ENCODE peak calls at places on chromosomes 3 and 15, in ten cellular contexts. J, X, K, B, C, W, U, T, Q and I are unnamed samples. For H3K27me3 and H3K9me3, the result is how much of the 10 kb centered on the place peaks cover.

GRCh38 chr3:100277255-100277800 is 16.5 kb downstream of the TBC1D23 start:
- DNase-seq in J (peak), X (no peak), K (no peak), B (no peak), C (no peak), W (no peak), U (no peak), T (no peak), Q (no peak), I (no peak)

GRCh38 chr3:23877324-23877980 is 39.3 kb downstream of the NKIRAS1 start:
- DNase-seq in J (peak), X (peak), K (no peak), B (no peak), C (no peak), W (peak), U (no peak), T (no peak), Q (no peak), I (peak)

GRCh38 chr15:80072285-80072684 is 12.8 kb downstream of the ZFAND6 start:
- DNase-seq in J (peak), X (peak), K (no peak), B (no peak), C (no peak), W (peak), U (no peak), T (peak), Q (no peak), I (peak)

GRCh38 chr3:58560771-58561311 is 16.4 kb downstream of the FAM107A start:
- DNase-seq in J (peak), X (no peak), K (no peak), B (no peak), C (no peak), W (peak), U (no peak), T (peak), Q (no peak), I (peak)

GRCh38 chr15:34812369-34812768 is 17.0 kb upstream of the ACTC1 start:
- DNase-seq in J (peak), X (no peak), K (no peak), B (no peak), C (no peak), W (peak), U (no peak), T (peak), Q (no peak), I (no peak)

GRCh38 chr3:128585974-128586373 is 64.6 kb downstream of the RPN1 start:
- DNase-seq in J (peak), X (no peak), K (no peak), B (no peak), C (no peak), W (peak), U (no peak), T (no peak), Q (no peak), I (no peak)

GRCh38 chr15:68114840-68115239 is 60.7 kb downstream of the PIAS1 start:
- DNase-seq in J (no peak), X (no peak), K (no peak), B (no peak), C (no peak), W (peak), U (no peak), T (no peak), Q (no peak), I (no peak)

GRCh38 chr3:123447749-123448502 is 964 bp downstream of the ADCY5 start:
- DNase-seq in J (no peak), X (no peak), K (no peak), B (no peak), C (no peak), W (peak), U (no peak), T (no peak), Q (no peak), I (peak)

GRCh38 chr3:143035466-143036214 is 34.3 kb downstream of the U2SURP start:
- DNase-seq in J (peak), X (no peak), K (no peak), B (no peak), C (no peak), W (peak), U (no peak), T (no peak), Q (no peak), I (no peak)

GRCh38 chr3:121834079-121834730 is 655 bp downstream of the IQCB1 start:
- DNase-seq in J (peak), X (no peak), K (no peak), B (no peak), C (no peak), W (peak), U (no peak), T (no peak), Q (no peak), I (peak)

GRCh38 chr3:66953934-66954333 is 44.2 kb upstream of the KBTBD8 start:
- DNase-seq in J (no peak), X (no peak), K (no peak), B (no peak), C (no peak), W (no peak), U (no peak), T (no peak), Q (no peak), I (no peak)

GRCh38 chr3:195537995-195538394 is 5.1 kb downstream of the PPP1R2 start:
- DNase-seq in J (no peak), X (no peak), K (no peak), B (no peak), C (no peak), W (no peak), U (no peak), T (no peak), Q (no peak), I (no peak)

DNA sequence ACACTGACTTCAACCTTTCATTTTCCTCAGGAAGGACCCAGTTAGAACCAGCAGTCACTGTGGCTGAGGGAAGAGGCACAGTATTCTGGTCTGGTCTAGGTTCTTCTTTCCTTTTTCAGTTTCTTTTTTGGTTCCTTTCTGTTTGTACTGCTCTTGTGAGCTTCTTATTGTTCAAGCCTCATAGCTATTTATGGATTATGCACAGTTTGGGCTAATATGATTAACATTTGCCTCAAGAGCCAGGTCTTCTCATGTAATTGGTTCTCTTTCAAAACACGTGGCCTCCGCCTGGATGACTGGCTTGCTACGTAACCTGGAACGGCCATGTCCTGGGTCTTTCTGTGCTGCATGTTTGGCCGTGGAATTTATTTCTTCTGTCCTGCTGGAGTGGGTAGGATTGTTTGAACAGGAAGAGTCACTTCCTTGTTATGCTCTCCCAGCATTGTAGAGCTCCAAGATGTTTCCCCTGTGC is 43.3 kb downstream of the RBMS3 start:
- DNase-seq in J (peak), X (peak), K (peak), B (no peak), C (peak), W (peak), U (peak), T (no peak), Q (peak), I (peak)
- H3K4me3 ChIP-seq in J (peak), X (peak), K (peak), B (peak), C (peak), W (peak), U (peak), T (no peak), Q (peak), I (peak)

GRCh38 chr3:129607391-129608068 is 1.1 kb upstream of the PLXND1 start:
- DNase-seq in J (no peak), X (no peak), K (no peak), B (no peak), C (no peak), W (peak), U (no peak), T (no peak), Q (no peak), I (no peak)

GRCh38 chr3:129608087-129608935 is 1.8 kb upstream of the PLXND1 start:
- DNase-seq in J (peak), X (no peak), K (no peak), B (no peak), C (no peak), W (peak), U (no peak), T (no peak), Q (no peak), I (peak)

GRCh38 chr3:129605593-129606521 is 619 bp downstream of the PLXND1 start:
- DNase-seq in J (peak), X (no peak), K (peak), B (no peak), C (no peak), W (peak), U (peak), T (no peak), Q (no peak), I (peak)

GRCh38 chr3:129604942-129605592 is 1.4 kb downstream of the PLXND1 start:
- DNase-seq in J (no peak), X (no peak), K (peak), B (no peak), C (no peak), W (no peak), U (no peak), T (no peak), Q (no peak), I (no peak)

GRCh38 chr3:129606522-129607390 is at the start of gene PLXND1:
- DNase-seq in J (peak), X (peak), K (peak), B (peak), C (no peak), W (peak), U (peak), T (no peak), Q (peak), I (peak)
- H3K27me3 ChIP-seq in J (under half), X (under half), K (under half), B (under half), C (under half), W (under half), U (under half), T (under half), Q (under half), I (under half)

DNA sequence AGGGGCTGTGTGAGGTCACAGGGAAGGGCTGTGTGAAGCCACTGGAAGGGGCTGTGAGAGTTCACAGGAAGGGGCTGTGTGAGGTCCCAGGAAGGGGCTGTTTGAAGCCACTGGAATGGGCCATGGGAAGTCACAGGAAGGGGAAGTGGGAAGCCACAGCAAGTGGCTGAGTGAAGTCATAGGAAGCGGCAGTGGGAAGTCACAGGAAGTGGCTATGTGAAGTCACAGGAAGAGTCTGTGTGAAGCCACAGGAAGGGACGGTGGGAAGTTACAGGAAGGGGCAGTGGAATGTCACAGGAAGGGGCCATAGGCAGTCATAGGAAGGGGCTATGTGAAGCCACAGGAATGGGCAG is 37.4 kb downstream of the GASK1A start:
- DNase-seq in J (no peak), X (no peak), K (no peak), B (no peak), C (no peak), W (no peak), U (no peak), T (no peak), Q (no peak), I (no peak)
- H3K9me3 ChIP-seq in J (under half), X (under half), K (under half), B (under half), C (under half), W (under half), U (under half), T (under half), Q (under half), I (under half)

GRCh38 chr15:85582719-85583089 is 202.3 kb downstream of the AKAP13 start:
- DNase-seq in J (peak), X (peak), K (peak), B (peak), C (no peak), W (peak), U (peak), T (no peak), Q (peak), I (no peak)
- H3K4me3 ChIP-seq in J (no peak), X (peak), K (peak), B (peak), C (peak), W (peak), U (peak), T (no peak), Q (peak), I (no peak)

DNA sequence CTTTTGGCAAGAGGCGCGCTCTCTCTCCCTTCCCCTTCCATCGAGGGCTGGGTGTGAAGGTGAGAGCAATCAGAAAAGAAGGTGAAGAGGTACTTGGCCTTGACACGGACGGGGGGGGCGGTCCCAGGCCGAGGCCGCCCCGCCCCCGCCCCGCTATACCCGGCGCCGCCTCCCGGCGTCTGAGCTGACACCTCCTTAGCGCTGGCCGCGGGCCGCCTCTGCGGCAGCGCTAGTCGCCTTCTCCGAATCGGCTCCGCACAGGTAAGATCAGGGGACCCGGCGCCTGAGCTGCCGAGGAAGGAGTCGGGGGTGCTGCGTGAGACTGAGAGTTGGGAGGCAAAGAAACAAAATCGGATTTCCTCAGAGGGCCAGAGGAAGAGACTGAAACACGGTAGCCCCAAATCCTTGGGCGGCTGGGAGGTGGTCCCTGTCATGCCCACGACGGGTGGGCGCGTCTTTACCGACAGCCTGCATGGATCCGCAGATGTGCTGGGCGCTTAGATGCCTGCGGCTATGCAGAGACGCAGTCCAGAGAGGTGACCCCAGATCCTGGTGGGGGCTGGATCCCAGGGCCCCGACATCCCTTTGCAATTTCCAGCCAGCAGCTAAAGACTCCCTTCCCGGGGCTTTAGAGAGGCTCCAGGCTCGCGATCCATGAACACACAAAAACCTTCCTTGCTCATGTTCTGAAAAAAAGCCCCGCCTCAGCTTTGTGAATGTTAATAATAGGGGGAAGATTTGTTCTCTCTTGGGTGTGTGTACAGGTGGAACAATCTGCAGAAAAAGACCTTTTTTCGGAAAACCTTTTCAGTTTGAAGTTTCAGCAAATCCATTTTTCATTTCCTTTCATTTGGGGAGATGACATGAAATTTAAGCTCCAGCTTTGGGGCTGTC is at the start of gene ENTPD3:
- DNase-seq in J (no peak), X (no peak), K (peak), B (no peak), C (no peak), W (peak), U (no peak), T (no peak), Q (no peak), I (no peak)
- H3K27me3 ChIP-seq in J (under half), X (under half), K (under half), B (under half), C (under half), W (under half), U (under half), T (under half), Q (under half), I (under half)

GRCh38 chr15:25070357-25070963 is 115.7 kb downstream of the SNRPN start:
- DNase-seq in J (no peak), X (no peak), K (no peak), B (no peak), C (no peak), W (no peak), U (no peak), T (no peak), Q (no peak), I (no peak)
- H3K9me3 ChIP-seq in J (half or more), X (under half), K (half or more), B (half or more), C (half or more), W (under half), U (half or more), T (half or more), Q (half or more), I (under half)

GRCh38 chr3:192063570-192063969 is 602.6 kb downstream of the PYDC2 start:
- DNase-seq in J (peak), X (peak), K (no peak), B (no peak), C (no peak), W (no peak), U (peak), T (no peak), Q (no peak), I (peak)

GRCh38 chr3:192064959-192065358 is 604.0 kb downstream of the PYDC2 start:
- DNase-seq in J (no peak), X (no peak), K (no peak), B (no peak), C (no peak), W (no peak), U (no peak), T (no peak), Q (no peak), I (no peak)

GRCh38 chr3:192060160-192060783 is 599.3 kb downstream of the PYDC2 start:
- DNase-seq in J (no peak), X (no peak), K (no peak), B (no peak), C (no peak), W (no peak), U (no peak), T (no peak), Q (no peak), I (no peak)

DNA sequence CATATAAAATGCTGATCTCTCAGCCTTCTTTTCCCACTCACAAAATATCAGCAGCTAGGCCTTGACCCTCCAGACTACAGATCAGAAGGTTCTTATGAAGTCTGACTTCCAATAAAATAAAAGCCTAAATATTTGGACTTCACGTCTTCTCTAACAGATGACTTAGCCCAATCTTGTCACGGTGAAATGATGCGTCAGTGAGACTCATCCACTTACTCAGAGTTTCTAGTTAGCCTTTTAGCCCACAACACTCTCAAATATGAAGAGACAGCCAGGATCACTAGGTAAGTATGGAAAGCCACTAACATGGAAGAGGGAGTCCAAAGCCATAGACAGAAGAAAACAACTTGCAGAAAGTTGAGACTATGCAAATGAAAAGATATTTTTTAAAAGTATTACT is 601.2 kb downstream of the PYDC2 start:
- DNase-seq in J (peak), X (no peak), K (no peak), B (no peak), C (no peak), W (no peak), U (no peak), T (no peak), Q (no peak), I (no peak)
- H3K4me3 ChIP-seq in J (no peak), X (no peak), K (no peak), B (no peak), C (no peak), W (no peak), U (no peak), T (no peak), Q (no peak), I (no peak)

DNA sequence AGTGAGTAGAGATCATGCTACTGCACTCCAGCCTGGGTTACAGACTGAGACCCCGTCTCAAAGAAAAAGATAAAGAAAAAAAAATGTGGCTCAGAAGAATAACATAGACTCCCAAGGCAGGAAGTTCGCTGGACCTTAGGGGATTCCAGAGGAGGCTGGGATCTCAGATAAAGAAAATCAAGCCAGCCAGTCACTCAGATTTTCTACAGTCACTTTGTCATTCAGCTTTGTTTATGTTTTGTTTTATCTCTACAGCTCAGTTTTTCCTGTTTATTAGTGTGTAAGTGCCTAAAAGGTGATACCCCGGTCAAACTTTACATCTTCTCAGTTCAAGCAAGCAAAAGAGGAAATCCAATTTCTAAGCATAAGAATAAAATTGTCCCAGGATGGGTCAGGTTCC is 6.3 kb downstream of the TMEM202 start:
- DNase-seq in J (no peak), X (no peak), K (no peak), B (no peak), C (no peak), W (no peak), U (no peak), T (no peak), Q (no peak), I (no peak)
- H3K27me3 ChIP-seq in J (under half), X (under half), K (under half), B (under half), C (under half), W (half or more), U (under half), T (under half), Q (under half), I (half or more)

GRCh38 chr15:22243440-22244130 is 163.3 kb downstream of the OR4M2 start:
- DNase-seq in J (no peak), X (no peak), K (no peak), B (no peak), C (no peak), W (no peak), U (no peak), T (no peak), Q (no peak), I (no peak)
- H3K9me3 ChIP-seq in J (under half), X (under half), K (under half), B (under half), C (under half), W (under half), U (under half), T (half or more), Q (under half), I (under half)

GRCh38 chr3:32419766-32420137 is 28.1 kb downstream of the CMTM7 start:
- DNase-seq in J (no peak), X (no peak), K (no peak), B (no peak), C (no peak), W (no peak), U (no peak), T (no peak), Q (no peak), I (no peak)

GRCh38 chr3:32422943-32423342 is 31.3 kb downstream of the CMTM7 start:
- DNase-seq in J (no peak), X (no peak), K (no peak), B (no peak), C (no peak), W (no peak), U (no peak), T (no peak), Q (no peak), I (no peak)

GRCh38 chr3:32421991-32422859 is 30.6 kb downstream of the CMTM7 start:
- DNase-seq in J (peak), X (peak), K (peak), B (peak), C (peak), W (peak), U (peak), T (no peak), Q (peak), I (peak)

GRCh38 chr3:32421185-32421584 is 29.5 kb downstream of the CMTM7 start:
- DNase-seq in J (no peak), X (no peak), K (no peak), B (no peak), C (no peak), W (no peak), U (no peak), T (no peak), Q (no peak), I (no peak)

GRCh38 chr3:32420138-32420981 is 28.7 kb downstream of the CMTM7 start:
- DNase-seq in J (peak), X (no peak), K (no peak), B (peak), C (no peak), W (peak), U (no peak), T (no peak), Q (no peak), I (no peak)
- H3K4me3 ChIP-seq in J (no peak), X (no peak), K (no peak), B (no peak), C (no peak), W (no peak), U (no peak), T (no peak), Q (no peak), I (no peak)